ENCODE peak calls at places on chromosome 2, in ten cellular contexts. N is epithelial cell of proximal tubule, C is lower lobe of right lung, R is GM06990, P is fibroblast of lung, V is mesothelial cell of epicardium, Y is Peyer's patch, D is endothelial cell, O is breast epithelium, J is AG09319. I is an unnamed sample.

GRCh38 chr2:197322729-197323720 is 12.4 kb upstream of the ANKRD44 start:
- DNase-seq in N (no peak), C (no peak), R (no peak), P (no peak), V (no peak), Y (peak), D (no peak), O (no peak), J (no peak), I (no peak)

GRCh38 chr2:213145723-213146242 is 5.6 kb downstream of the IKZF2 start:
- DNase-seq in N (no peak), C (no peak), R (no peak), P (no peak), V (no peak), Y (no peak), D (no peak), O (no peak), J (no peak), I (no peak)

GRCh38 chr2:88691339-88692183 is at the start of gene RPIA:
- DNase-seq in N (peak), C (peak), R (peak), P (peak), V (peak), Y (peak), D (peak), O (peak), J (peak), I (peak)

GRCh38 chr2:42980764-42981416 is 188.5 kb upstream of the HAAO start:
- DNase-seq in N (no peak), C (no peak), R (no peak), P (no peak), V (no peak), Y (no peak), D (no peak), O (no peak), J (no peak), I (no peak)

GRCh38 chr2:18719978-18720775 is 130.8 kb upstream of the NT5C1B start:
- DNase-seq in N (peak), C (no peak), R (no peak), P (peak), V (no peak), Y (no peak), D (no peak), O (no peak), J (no peak), I (peak)

GRCh38 chr2:39416172-39416571 is 20.9 kb downstream of the MAP4K3 start:
- DNase-seq in N (no peak), C (no peak), R (no peak), P (peak), V (no peak), Y (no peak), D (no peak), O (no peak), J (peak), I (no peak)

GRCh38 chr2:104468846-104469245 is 385.1 kb upstream of the POU3F3 start:
- DNase-seq in N (no peak), C (no peak), R (no peak), P (no peak), V (no peak), Y (no peak), D (no peak), O (no peak), J (no peak), I (no peak)

GRCh38 chr2:190169221-190170072 is 106.9 kb upstream of the MSTN start:
- DNase-seq in N (no peak), C (no peak), R (no peak), P (no peak), V (no peak), Y (no peak), D (no peak), O (no peak), J (no peak), I (no peak)

GRCh38 chr2:233469261-233470006 is 97.1 kb downstream of the USP40 start:
- DNase-seq in N (no peak), C (no peak), R (no peak), P (no peak), V (no peak), Y (no peak), D (no peak), O (no peak), J (no peak), I (no peak)

GRCh38 chr2:210795506-210795905 is 239.1 kb downstream of the CPS1 start:
- DNase-seq in N (no peak), C (no peak), R (no peak), P (no peak), V (no peak), Y (no peak), D (no peak), O (no peak), J (no peak), I (no peak)

GRCh38 chr2:199136681-199137080 is 321.1 kb downstream of the SATB2 start:
- DNase-seq in N (peak), C (no peak), R (no peak), P (peak), V (no peak), Y (no peak), D (no peak), O (no peak), J (no peak), I (peak)

GRCh38 chr2:221517362-221518121 is 54.6 kb downstream of the EPHA4 start:
- DNase-seq in N (no peak), C (peak), R (peak), P (peak), V (no peak), Y (peak), D (no peak), O (no peak), J (peak), I (peak)

GRCh38 chr2:20103514-20103913 is 52.1 kb upstream of the LAPTM4A start:
- DNase-seq in N (no peak), C (no peak), R (no peak), P (no peak), V (no peak), Y (no peak), D (no peak), O (no peak), J (peak), I (peak)

GRCh38 chr2:31141513-31141912 is 3.3 kb upstream of the GALNT14 start:
- DNase-seq in N (no peak), C (no peak), R (no peak), P (no peak), V (no peak), Y (no peak), D (no peak), O (no peak), J (no peak), I (no peak)

GRCh38 chr2:104866122-104866864 is 12.4 kb downstream of the POU3F3 start:
- DNase-seq in N (no peak), C (no peak), R (no peak), P (no peak), V (no peak), Y (no peak), D (no peak), O (no peak), J (no peak), I (no peak)

GRCh38 chr2:27379840-27380625 is 501 bp downstream of the ZNF513 start:
- DNase-seq in N (no peak), C (peak), R (peak), P (peak), V (no peak), Y (peak), D (no peak), O (no peak), J (no peak), I (peak)

GRCh38 chr2:53036196-53036595 is 731.4 kb upstream of the CHAC2 start:
- DNase-seq in N (peak), C (no peak), R (no peak), P (peak), V (no peak), Y (no peak), D (no peak), O (no peak), J (no peak), I (peak)

GRCh38 chr2:108301558-108301957 is 12.9 kb downstream of the SULT1C2 start:
- DNase-seq in N (no peak), C (no peak), R (no peak), P (no peak), V (no peak), Y (no peak), D (no peak), O (no peak), J (no peak), I (no peak)

GRCh38 chr2:203720922-203721672 is 14.7 kb downstream of the CD28 start:
- DNase-seq in N (no peak), C (no peak), R (no peak), P (no peak), V (no peak), Y (no peak), D (no peak), O (no peak), J (no peak), I (no peak)

GRCh38 chr2:113200236-113200635 is 26.5 kb downstream of the PSD4 start:
- DNase-seq in N (no peak), C (no peak), R (no peak), P (no peak), V (no peak), Y (no peak), D (no peak), O (no peak), J (no peak), I (no peak)

GRCh38 chr2:144834363-144834762 is 314.4 kb upstream of the ZEB2 start:
- DNase-seq in N (no peak), C (no peak), R (no peak), P (no peak), V (no peak), Y (no peak), D (no peak), O (no peak), J (no peak), I (peak)

GRCh38 chr2:143467011-143467410 is 337.8 kb downstream of the ARHGAP15 start:
- DNase-seq in N (no peak), C (no peak), R (no peak), P (no peak), V (no peak), Y (no peak), D (no peak), O (no peak), J (no peak), I (no peak)

DNA sequence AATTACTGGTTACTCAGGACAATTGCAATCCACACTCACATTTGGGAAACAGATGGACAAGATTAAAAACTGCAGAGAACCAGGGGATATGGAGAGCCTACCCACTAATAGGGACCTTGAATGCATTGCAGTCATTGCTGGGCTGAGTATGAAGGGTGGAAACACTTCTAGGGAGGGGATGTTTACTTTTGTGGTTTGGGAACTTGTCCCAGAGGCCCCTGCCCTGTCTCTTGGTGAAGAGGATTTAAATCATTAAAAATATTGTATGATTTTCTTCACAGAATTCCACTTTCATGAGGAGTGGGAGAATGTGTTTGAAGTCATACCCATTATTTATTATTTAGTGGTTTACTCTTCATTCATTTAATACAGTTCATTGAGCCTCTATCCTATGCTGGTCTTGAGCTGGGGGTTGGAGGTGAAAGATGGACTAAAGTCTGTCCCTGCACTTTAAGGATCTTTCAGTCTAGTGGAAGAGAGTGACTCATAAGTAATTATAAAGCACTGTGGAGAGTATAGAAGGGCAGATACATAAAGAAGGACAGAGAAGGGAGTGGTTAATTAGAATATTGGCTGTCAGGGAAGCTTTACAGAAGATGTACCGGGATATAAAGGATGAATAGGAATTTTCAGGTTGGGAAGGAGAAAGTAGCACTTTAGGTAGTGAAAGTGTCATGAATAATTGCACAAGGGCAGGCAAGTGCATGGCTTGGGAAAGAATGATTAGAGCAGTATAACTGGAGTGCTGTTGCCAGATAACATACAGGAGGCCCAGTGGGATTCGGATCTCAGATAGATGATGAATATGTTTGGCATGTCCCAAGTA is 313.4 kb downstream of the LPIN1 start:
- DNase-seq in N (no peak), C (no peak), R (no peak), P (peak), V (no peak), Y (no peak), D (no peak), O (no peak), J (no peak), I (peak)
- TF ChIP-seq CTCF in N (no peak), C (no peak), R (no peak), P (no peak), V (no peak), Y (no peak), D (no peak), O (no peak), J (no peak), I (no peak)

DNA sequence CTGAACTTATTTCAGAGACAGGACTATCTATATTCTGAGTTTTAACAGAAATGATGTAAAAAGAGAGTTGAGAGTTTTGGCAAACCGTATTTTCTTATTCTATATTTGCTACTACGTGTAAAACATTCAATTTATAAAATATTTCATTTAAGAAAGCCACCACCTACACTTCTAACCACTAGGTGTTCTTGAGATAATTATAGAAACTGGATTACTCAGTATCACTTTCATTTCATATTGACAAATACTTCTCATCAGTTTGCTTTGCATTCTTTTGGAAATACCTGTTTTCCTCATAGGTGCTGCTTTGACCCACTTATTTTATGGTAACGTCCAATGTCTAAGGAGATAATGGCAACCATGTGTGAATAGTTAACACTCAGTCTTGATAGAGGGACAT is 103.3 kb upstream of the LYPD1 start:
- DNase-seq in N (no peak), C (no peak), R (no peak), P (no peak), V (no peak), Y (no peak), D (no peak), O (no peak), J (no peak), I (no peak)
- TF ChIP-seq CTCF in N (no peak), C (no peak), R (no peak), P (no peak), V (no peak), Y (no peak), D (no peak), O (no peak), J (no peak), I (no peak)

DNA sequence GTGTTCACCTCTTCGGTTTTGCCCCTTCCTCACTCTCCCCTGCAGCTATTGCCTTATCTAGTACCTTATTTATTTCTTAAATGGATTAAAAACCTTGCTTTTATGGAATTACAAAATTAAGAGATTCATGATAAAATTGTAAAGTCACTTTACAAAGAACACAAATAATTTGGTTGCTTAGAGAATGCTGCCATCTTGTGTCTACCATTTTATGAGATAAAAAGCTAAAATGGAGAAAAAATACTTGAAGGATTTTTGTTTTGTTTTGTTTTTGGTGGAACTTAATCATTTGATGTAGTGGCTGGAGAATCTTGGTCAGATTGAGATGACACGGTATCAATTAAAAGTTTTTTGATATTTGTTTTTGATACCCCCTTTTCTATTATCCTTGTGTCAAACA is 69.6 kb downstream of the R3HDM1 start:
- DNase-seq in N (no peak), C (no peak), R (no peak), P (peak), V (no peak), Y (no peak), D (no peak), O (no peak), J (no peak), I (no peak)
- TF ChIP-seq CTCF in N (no peak), C (no peak), R (no peak), P (no peak), V (no peak), Y (no peak), D (no peak), O (no peak), J (peak), I (no peak)

DNA sequence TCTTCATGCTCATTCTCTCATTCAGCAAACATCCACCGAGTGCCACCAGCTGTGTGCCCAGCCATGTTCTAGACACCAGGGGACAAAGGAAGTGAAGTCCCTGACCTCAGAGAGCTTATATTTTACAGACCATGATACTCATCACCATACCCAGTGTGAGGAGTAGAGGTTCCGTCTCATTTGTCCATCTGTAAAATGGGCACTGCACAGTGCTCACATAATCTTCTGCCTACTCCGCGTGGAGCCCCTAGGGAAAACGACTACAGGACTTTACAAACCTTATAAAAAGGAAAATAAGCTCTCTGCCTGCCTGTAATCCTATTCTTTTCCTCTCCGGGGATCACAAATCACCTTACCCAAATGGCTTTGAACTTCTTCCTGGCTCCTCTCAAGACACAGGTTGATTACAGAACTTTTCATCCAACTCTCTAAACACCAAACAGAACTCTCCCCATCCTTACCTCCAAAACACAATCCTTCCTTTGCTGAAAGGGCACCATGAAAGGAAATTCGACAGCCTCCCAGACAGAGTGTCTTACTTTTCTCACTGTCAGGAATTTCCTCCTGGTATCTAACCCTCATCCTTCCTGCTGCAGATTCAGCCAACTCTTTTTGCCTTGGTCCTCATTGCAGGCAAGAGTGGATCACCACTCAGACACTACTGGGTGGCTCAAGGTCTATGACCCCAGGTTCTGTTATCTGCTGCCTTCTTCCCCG is 99.5 kb downstream of the TNS1 start:
- DNase-seq in N (no peak), C (no peak), R (no peak), P (no peak), V (no peak), Y (no peak), D (no peak), O (no peak), J (no peak), I (no peak)
- TF ChIP-seq CTCF in N (no peak), C (no peak), R (no peak), P (no peak), V (no peak), Y (no peak), D (no peak), O (no peak), J (no peak), I (no peak)

DNA sequence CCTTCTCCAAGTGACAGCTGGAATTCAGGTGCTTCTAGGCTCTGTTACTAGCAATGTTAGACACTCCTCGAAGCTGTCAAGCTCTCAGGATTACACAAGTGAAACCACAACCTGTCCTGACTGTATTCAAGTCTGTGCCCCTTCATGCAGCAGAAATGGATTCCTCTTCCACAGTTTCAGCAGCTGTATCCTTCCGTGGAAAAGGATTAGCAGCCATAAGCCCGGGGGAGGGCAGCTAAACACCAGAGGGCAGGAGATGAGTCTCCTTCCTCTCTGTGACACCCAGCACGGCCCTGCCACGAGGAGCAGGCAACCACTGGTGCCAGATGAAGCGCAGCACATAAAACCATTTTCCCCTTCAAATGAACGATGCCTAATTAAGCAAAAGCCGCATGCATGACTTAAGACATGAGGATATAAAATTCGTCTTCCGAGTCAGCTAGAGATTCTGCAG is 1.2 kb downstream of the ST3GAL5 start:
- DNase-seq in N (no peak), C (peak), R (no peak), P (peak), V (no peak), Y (peak), D (peak), O (no peak), J (no peak), I (peak)
- TF ChIP-seq CTCF in N (peak), C (no peak), R (peak), P (peak), V (no peak), Y (no peak), D (no peak), O (no peak), J (peak), I (peak)

DNA sequence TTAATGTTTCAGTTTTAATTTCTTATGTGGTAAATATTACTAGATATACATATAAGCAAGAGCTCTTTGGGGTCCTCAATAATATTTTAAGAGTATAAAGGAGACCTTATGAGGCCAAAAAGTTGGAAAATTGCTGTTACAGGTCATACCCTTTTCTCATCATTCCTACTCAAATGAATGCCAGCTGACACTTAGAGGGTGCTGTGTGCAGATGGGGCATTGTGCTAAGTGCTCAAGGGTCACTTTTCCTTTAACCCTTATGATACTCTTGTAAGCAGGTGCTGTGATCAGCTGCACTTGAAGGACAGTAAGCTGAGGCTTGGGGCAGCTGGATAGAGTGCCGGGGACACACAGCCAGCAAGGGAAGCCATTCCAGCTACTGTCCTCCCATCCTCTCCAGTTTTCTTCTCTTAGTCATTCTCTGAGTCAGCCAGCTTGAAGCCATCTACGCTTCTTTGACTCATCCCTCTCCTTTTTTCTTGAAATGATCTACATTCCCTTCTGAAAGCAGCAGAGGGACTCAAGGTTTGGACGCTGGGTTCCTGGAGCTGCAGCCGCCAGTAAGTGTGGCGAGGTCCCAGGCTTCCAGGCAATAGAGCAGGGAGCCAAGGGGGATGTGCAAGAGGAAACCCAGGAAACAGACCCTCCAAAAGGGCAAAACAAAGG is 42.0 kb upstream of the CREB1 start:
- DNase-seq in N (peak), C (no peak), R (no peak), P (peak), V (no peak), Y (no peak), D (no peak), O (no peak), J (no peak), I (peak)
- TF ChIP-seq CTCF in N (peak), C (no peak), R (no peak), P (no peak), V (no peak), Y (no peak), D (no peak), O (no peak), J (peak), I (no peak)